ENCODE peak calls at places on chromosomes 3 and 15, in seven cellular contexts. A is hypothalamus; T is CD8-positive, alpha-beta T cell; L is NCI-H2081; G is substantia nigra; S is stimulated activated CD4-positive, alpha-beta T cell treated with anti-CD3 and anti-CD28 coated beads, Interleukin-2, amount 100 ng/mL, for 24 hours; M is HTR-8/SVneo. H is an unnamed sample.

GRCh38 chr3:107753494-107753893 is 230.7 kb downstream of the BBX start:
- DNase-seq in A (no peak), T (no peak), L (peak; percentile 67), G (peak; percentile 22), S (peak; percentile 9), M (no peak), H (peak; percentile 57)

GRCh38 chr3:40249168-40249567 is 60.3 kb upstream of the EIF1B start:
- DNase-seq in A (no peak), T (no peak), L (no peak), G (no peak), S (no peak), M (no peak), H (no peak)

GRCh38 chr15:64024172-64025050 is 21.9 kb downstream of the DAPK2 start:
- DNase-seq in A (no peak), T (no peak), L (no peak), G (no peak), S (no peak), M (no peak), H (no peak)

GRCh38 chr3:57004154-57004730 is 56.2 kb upstream of the SPATA12 start:
- DNase-seq in A (no peak), T (no peak), L (no peak), G (no peak), S (no peak), M (no peak), H (no peak)

GRCh38 chr15:73691398-73691797 is 7.2 kb downstream of the CD276 start:
- DNase-seq in A (no peak), T (no peak), L (no peak), G (peak; percentile 13), S (no peak), M (no peak), H (no peak)

GRCh38 chr3:147361671-147362420 is 44.5 kb downstream of the ZIC4 start:
- DNase-seq in A (no peak), T (no peak), L (no peak), G (peak; percentile 15), S (peak; percentile 59), M (peak; percentile 40), H (peak; percentile 85)

GRCh38 chr3:52153389-52154096 is 680 bp downstream of the POC1A start:
- DNase-seq in A (no peak), T (no peak), L (peak; percentile 80), G (no peak), S (peak; percentile 20), M (peak; percentile 47), H (no peak)

GRCh38 chr3:148998715-148999413 is 7.5 kb downstream of the GYG1 start:
- DNase-seq in A (no peak), T (no peak), L (peak; percentile 83), G (no peak), S (no peak), M (no peak), H (no peak)

GRCh38 chr3:159293493-159293892 is 491.6 kb downstream of the MFSD1 start:
- DNase-seq in A (no peak), T (no peak), L (no peak), G (no peak), S (no peak), M (no peak), H (no peak)

GRCh38 chr3:178297204-178297603 is 239.0 kb upstream of the KCNMB2 start:
- DNase-seq in A (no peak), T (no peak), L (no peak), G (no peak), S (no peak), M (no peak), H (no peak)

GRCh38 chr3:151044706-151045105 is 40.8 kb upstream of the MED12L start:
- DNase-seq in A (no peak), T (no peak), L (no peak), G (no peak), S (no peak), M (no peak), H (no peak)

GRCh38 chr15:74642724-74643367 is 27.2 kb downstream of the CLK3 start:
- DNase-seq in A (no peak), T (no peak), L (peak; percentile 70), G (no peak), S (no peak), M (no peak), H (no peak)

GRCh38 chr15:99592135-99592845 is 26.5 kb downstream of the MEF2A start:
- DNase-seq in A (no peak), T (no peak), L (no peak), G (no peak), S (no peak), M (no peak), H (no peak)

GRCh38 chr3:102129774-102130608 is 280.7 kb downstream of the NFKBIZ start:
- DNase-seq in A (no peak), T (no peak), L (no peak), G (no peak), S (no peak), M (no peak), H (no peak)

GRCh38 chr15:32659340-32659831 is 17.9 kb downstream of the SCG5 start:
- DNase-seq in A (no peak), T (no peak), L (peak; percentile 68), G (no peak), S (no peak), M (no peak), H (no peak)

GRCh38 chr3:162936706-162937105 is 1440.1 kb downstream of the OTOL1 start:
- DNase-seq in A (no peak), T (no peak), L (no peak), G (no peak), S (no peak), M (no peak), H (no peak)

GRCh38 chr3:174303911-174304541 is 555.1 kb upstream of the NAALADL2 start:
- DNase-seq in A (no peak), T (no peak), L (no peak), G (no peak), S (no peak), M (no peak), H (no peak)